ENCODE peak calls at places on chromosomes 5 and 9, in four cellular contexts. B, Q, F and R are unnamed samples.

GRCh38 chr9:27771803-27772545 is 198.7 kb upstream of the C9orf72 start:
- DNase-seq in B (peak; percentile 97), Q (no peak), F (no peak), R (peak; percentile 37)

GRCh38 chr9:123475407-123475806 is 119.4 kb downstream of the CRB2 start:
- DNase-seq in B (no peak), Q (no peak), F (no peak), R (no peak)

GRCh38 chr5:108543486-108543885 is 161.6 kb upstream of the FBXL17 start:
- DNase-seq in B (no peak), Q (no peak), F (no peak), R (no peak)

GRCh38 chr9:124774131-124774978 is 2.6 kb upstream of the OLFML2A start:
- DNase-seq in B (peak; percentile 59), Q (peak; percentile 94), F (peak; percentile 84), R (peak; percentile 83)

GRCh38 chr5:88248094-88248493 is 20.6 kb downstream of the TMEM161B start:
- DNase-seq in B (no peak), Q (no peak), F (no peak), R (no peak)

GRCh38 chr9:126637002-126637849 is 23.5 kb downstream of the LMX1B start:
- DNase-seq in B (no peak), Q (no peak), F (no peak), R (no peak)

GRCh38 chr9:116589392-116590354 is 97.4 kb upstream of the TRIM32 start:
- DNase-seq in B (peak; percentile 55), Q (peak; percentile 17), F (no peak), R (no peak)

GRCh38 chr5:176173647-176174046 is 64.6 kb upstream of the SIMC1 start:
- DNase-seq in B (no peak), Q (no peak), F (no peak), R (no peak)

GRCh38 chr5:56190500-56190899 is 42.6 kb downstream of the ANKRD55 start:
- DNase-seq in B (peak; percentile 87), Q (no peak), F (peak; percentile 20), R (no peak)

GRCh38 chr5:22505891-22506290 is 347.3 kb downstream of the CDH12 start:
- DNase-seq in B (no peak), Q (no peak), F (no peak), R (no peak)

GRCh38 chr5:142977363-142978051 is 207.3 kb downstream of the ARHGAP26 start:
- DNase-seq in B (peak; percentile 81), Q (no peak), F (no peak), R (no peak)

GRCh38 chr5:158868570-158868969 is 231.1 kb downstream of the EBF1 start:
- DNase-seq in B (no peak), Q (no peak), F (no peak), R (no peak)

GRCh38 chr5:32449216-32449721 is 4.7 kb upstream of the ZFR start:
- DNase-seq in B (no peak), Q (no peak), F (no peak), R (no peak)

GRCh38 chr5:76771705-76772405 is 47.0 kb upstream of the F2RL1 start:
- DNase-seq in B (no peak), Q (no peak), F (no peak), R (no peak)

GRCh38 chr5:179963375-179963774 is 55.7 kb upstream of the TBC1D9B start:
- DNase-seq in B (no peak), Q (no peak), F (no peak), R (no peak)

GRCh38 chr9:135478858-135479468 is 619 bp upstream of the PPP1R26 start:
- DNase-seq in B (no peak), Q (peak; percentile 39), F (peak; percentile 79), R (peak; percentile 34)

GRCh38 chr9:107624216-107624948 is 134.8 kb upstream of the KLF4 start:
- DNase-seq in B (peak; percentile 16), Q (no peak), F (no peak), R (no peak)

GRCh38 chr5:2680979-2681378 is 70.5 kb downstream of the IRX2 start:
- DNase-seq in B (no peak), Q (no peak), F (no peak), R (no peak)

GRCh38 chr5:16784088-16784487 is 152.0 kb downstream of the MYO10 start:
- DNase-seq in B (no peak), Q (no peak), F (no peak), R (no peak)

GRCh38 chr5:170092702-170093101 is 13.0 kb upstream of the FOXI1 start:
- DNase-seq in B (no peak), Q (no peak), F (no peak), R (no peak)

GRCh38 chr5:67659288-67659687 is 462.7 kb upstream of the CD180 start:
- DNase-seq in B (peak; percentile 41), Q (no peak), F (no peak), R (no peak)

GRCh38 chr5:150001660-150002493 is 1.3 kb downstream of the HMGXB3 start:
- DNase-seq in B (peak; percentile 84), Q (peak; percentile 32), F (peak; percentile 37), R (peak; percentile 61)

GRCh38 chr5:154611341-154611767 is 133.3 kb upstream of the HAND1 start:
- DNase-seq in B (no peak), Q (peak; percentile 36), F (peak; percentile 16), R (no peak)

GRCh38 chr9:3760031-3760430 is 234.2 kb upstream of the RFX3 start:
- DNase-seq in B (peak; percentile 88), Q (peak; percentile 15), F (peak; percentile 10), R (peak; percentile 31)

GRCh38 chr5:11069041-11069440 is 308.0 kb upstream of the DAP start:
- DNase-seq in B (no peak), Q (no peak), F (no peak), R (no peak)

GRCh38 chr9:82970359-82970758 is 92.6 kb downstream of the RASEF start:
- DNase-seq in B (peak; percentile 54), Q (no peak), F (no peak), R (no peak)

GRCh38 chr5:98927242-98927987 is 1.4 kb downstream of the CHD1 start:
- DNase-seq in B (peak; percentile 61), Q (peak; percentile 18), F (peak; percentile 29), R (peak; percentile 16)

GRCh38 chr5:141814064-141814982 is 63.9 kb downstream of the PCDH1 start:
- DNase-seq in B (peak; percentile 31), Q (peak; percentile 82), F (peak; percentile 48), R (peak; percentile 87)

GRCh38 chr5:80165430-80165829 is 90.4 kb downstream of the SERINC5 start:
- DNase-seq in B (no peak), Q (peak; percentile 34), F (no peak), R (no peak)

GRCh38 chr5:80168388-80169028 is 87.3 kb downstream of the SERINC5 start:
- DNase-seq in B (no peak), Q (no peak), F (no peak), R (no peak)

GRCh38 chr5:80174790-80175189 is 81.1 kb downstream of the SERINC5 start:
- DNase-seq in B (no peak), Q (no peak), F (no peak), R (no peak)

GRCh38 chr5:80172067-80172690 is 83.7 kb downstream of the SERINC5 start:
- DNase-seq in B (no peak), Q (no peak), F (no peak), R (no peak)

GRCh38 chr5:80170117-80170535 is 85.7 kb downstream of the SERINC5 start:
- DNase-seq in B (no peak), Q (no peak), F (no peak), R (no peak)
- TF ChIP-seq CTCF in B (no peak), Q (no peak), F (no peak), R (no peak)

GRCh38 chr5:9207820-9208418 is 338.0 kb downstream of the SEMA5A start:
- DNase-seq in B (peak; percentile 60), Q (no peak), F (no peak), R (no peak)
- TF ChIP-seq CTCF in B (peak; percentile 14), Q (peak; percentile 62), F (no peak), R (no peak)

DNA sequence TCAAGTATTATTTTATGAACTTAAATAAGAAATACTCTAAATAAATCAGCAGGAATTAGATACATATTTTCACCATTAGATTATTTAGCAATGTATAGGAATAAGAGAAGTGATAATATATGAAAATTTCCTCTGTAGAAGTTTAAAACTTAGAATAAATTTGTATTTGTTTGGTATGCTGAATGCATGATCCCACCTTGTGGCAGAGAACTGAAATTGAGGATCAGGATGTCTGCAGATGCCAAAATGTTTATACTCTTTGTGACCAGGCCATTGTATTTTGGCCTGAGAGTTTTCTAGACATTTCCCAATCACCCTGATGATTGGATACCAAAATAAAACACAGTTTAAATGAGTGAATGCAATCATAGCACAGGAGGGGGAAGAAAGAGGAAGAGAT is 6.3 kb downstream of the TYRP1 start:
- DNase-seq in B (no peak), Q (no peak), F (no peak), R (no peak)
- TF ChIP-seq CTCF in B (no peak), Q (peak; percentile 38), F (no peak), R (no peak)

GRCh38 chr5:132427285-132428146 is 58.0 kb downstream of the SLC22A5 start:
- DNase-seq in B (no peak), Q (no peak), F (peak; percentile 61), R (peak; percentile 46)

GRCh38 chr5:132425009-132425937 is 55.8 kb downstream of the SLC22A5 start:
- DNase-seq in B (peak; percentile 94), Q (no peak), F (no peak), R (no peak)

GRCh38 chr5:132428147-132428482 is 58.6 kb downstream of the SLC22A5 start:
- DNase-seq in B (no peak), Q (no peak), F (no peak), R (no peak)

GRCh38 chr5:132425975-132426524 is 56.5 kb downstream of the SLC22A5 start:
- DNase-seq in B (no peak), Q (no peak), F (no peak), R (no peak)

GRCh38 chr5:132426525-132427138 is 57.1 kb downstream of the SLC22A5 start:
- DNase-seq in B (peak; percentile 91), Q (no peak), F (peak; percentile 77), R (peak; percentile 75)
- TF ChIP-seq CTCF in B (peak; percentile 51), Q (no peak), F (no peak), R (peak; percentile 28)

GRCh38 chr5:129359450-129359849 is 100.6 kb upstream of the ADAMTS19 start:
- DNase-seq in B (peak; percentile 93), Q (no peak), F (no peak), R (no peak)

GRCh38 chr5:129356846-129357245 is 103.3 kb upstream of the ADAMTS19 start:
- DNase-seq in B (no peak), Q (no peak), F (no peak), R (no peak)

GRCh38 chr5:129358069-129358468 is 102.0 kb upstream of the ADAMTS19 start:
- DNase-seq in B (no peak), Q (no peak), F (no peak), R (no peak)

GRCh38 chr5:129363991-129364390 is 96.1 kb upstream of the ADAMTS19 start:
- DNase-seq in B (no peak), Q (no peak), F (no peak), R (no peak)

GRCh38 chr5:129361441-129362025 is 98.6 kb upstream of the ADAMTS19 start:
- DNase-seq in B (peak; percentile 40), Q (no peak), F (no peak), R (no peak)
- TF ChIP-seq CTCF in B (peak; percentile 43), Q (peak; percentile 49), F (no peak), R (peak; percentile 64)

DNA sequence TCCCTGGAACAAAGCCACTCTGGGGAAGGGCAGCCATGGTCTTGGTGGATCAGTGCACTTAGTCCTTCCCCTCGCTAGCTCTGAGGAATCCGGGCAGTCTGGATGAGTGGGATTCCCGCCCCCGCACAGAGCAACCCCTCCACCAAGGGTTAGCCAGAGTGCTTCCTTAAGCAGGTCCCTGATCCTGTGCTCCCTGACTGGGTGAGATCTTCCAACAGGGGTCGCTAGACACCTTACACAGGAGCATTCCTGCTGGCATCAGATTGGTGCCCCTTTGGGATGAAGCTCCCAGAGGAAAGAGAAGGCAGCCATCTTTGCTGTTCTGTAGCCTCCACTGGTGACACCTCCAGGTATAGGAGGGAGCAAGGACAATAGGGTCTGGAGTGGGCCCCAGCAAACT is 228.8 kb downstream of the AP3B1 start:
- DNase-seq in B (no peak), Q (no peak), F (no peak), R (no peak)
- TF ChIP-seq CTCF in B (no peak), Q (no peak), F (no peak), R (no peak)